ENCODE peak calls at places on chromosomes 13 and 19, in four cellular contexts. One of them, this sample, is unnamed.

GRCh38 chr13:97976551-97977375 is 23.3 kb downstream of the IPO5 start:
- DNase-seq in progenitor cell of endocrine pancreas: peak; percentile 18
- DNase-seq in CD4-positive, alpha-beta T cell: no peak
- DNase-seq in glutamatergic neuron: peak; percentile 56
- DNase-seq in this sample: peak; percentile 54

GRCh38 chr19:1069009-1069779 is 2.2 kb downstream of the ARHGAP45 start:
- DNase-seq in progenitor cell of endocrine pancreas: no peak
- DNase-seq in CD4-positive, alpha-beta T cell: no peak
- DNase-seq in glutamatergic neuron: no peak
- DNase-seq in this sample: peak; percentile 56

GRCh38 chr19:46353730-46354528 is 7.0 kb downstream of the PPP5C start:
- DNase-seq in progenitor cell of endocrine pancreas: no peak
- DNase-seq in CD4-positive, alpha-beta T cell: no peak
- DNase-seq in glutamatergic neuron: no peak
- DNase-seq in this sample: no peak

GRCh38 chr19:19460761-19461265 is 54.5 kb downstream of the TSSK6 start:
- DNase-seq in progenitor cell of endocrine pancreas: no peak
- DNase-seq in CD4-positive, alpha-beta T cell: peak; percentile 37
- DNase-seq in glutamatergic neuron: peak; percentile 47
- DNase-seq in this sample: peak; percentile 61

GRCh38 chr13:99687728-99688397 is 186.6 kb downstream of the TM9SF2 start:
- DNase-seq in progenitor cell of endocrine pancreas: no peak
- DNase-seq in CD4-positive, alpha-beta T cell: no peak
- DNase-seq in glutamatergic neuron: no peak
- DNase-seq in this sample: no peak

GRCh38 chr19:34711890-34712289 is 22.2 kb upstream of the ZNF181 start:
- DNase-seq in progenitor cell of endocrine pancreas: no peak
- DNase-seq in CD4-positive, alpha-beta T cell: no peak
- DNase-seq in glutamatergic neuron: no peak
- DNase-seq in this sample: no peak

GRCh38 chr19:48638831-48639381 is 1.7 kb upstream of the DBP start:
- DNase-seq in progenitor cell of endocrine pancreas: no peak
- DNase-seq in CD4-positive, alpha-beta T cell: no peak
- DNase-seq in glutamatergic neuron: no peak
- DNase-seq in this sample: no peak

GRCh38 chr13:113838711-113839201 is 25.1 kb downstream of the GAS6 start:
- DNase-seq in progenitor cell of endocrine pancreas: no peak
- DNase-seq in CD4-positive, alpha-beta T cell: no peak
- DNase-seq in glutamatergic neuron: peak; percentile 22
- DNase-seq in this sample: no peak

GRCh38 chr19:40263440-40264313 is 21.5 kb downstream of the AKT2 start:
- DNase-seq in progenitor cell of endocrine pancreas: no peak
- DNase-seq in CD4-positive, alpha-beta T cell: no peak
- DNase-seq in glutamatergic neuron: no peak
- DNase-seq in this sample: no peak

GRCh38 chr19:32287811-32288227 is 57.6 kb upstream of the ZNF507 start:
- DNase-seq in progenitor cell of endocrine pancreas: peak; percentile 26
- DNase-seq in CD4-positive, alpha-beta T cell: no peak
- DNase-seq in glutamatergic neuron: peak; percentile 72
- DNase-seq in this sample: no peak

GRCh38 chr13:26041476-26041875 is 10.3 kb downstream of the SHISA2 start:
- DNase-seq in progenitor cell of endocrine pancreas: no peak
- DNase-seq in CD4-positive, alpha-beta T cell: no peak
- DNase-seq in glutamatergic neuron: no peak
- DNase-seq in this sample: no peak

GRCh38 chr13:41054919-41055619 is 6.2 kb upstream of the WBP4 start:
- DNase-seq in progenitor cell of endocrine pancreas: no peak
- DNase-seq in CD4-positive, alpha-beta T cell: no peak
- DNase-seq in glutamatergic neuron: no peak
- DNase-seq in this sample: no peak

GRCh38 chr19:1568320-1569019 is at the start of gene MEX3D:
- DNase-seq in progenitor cell of endocrine pancreas: peak; percentile 73
- DNase-seq in CD4-positive, alpha-beta T cell: peak; percentile 76
- DNase-seq in glutamatergic neuron: peak; percentile 85
- DNase-seq in this sample: peak; percentile 99

GRCh38 chr13:78601124-78601885 is 2.0 kb downstream of the POU4F1 start:
- DNase-seq in progenitor cell of endocrine pancreas: no peak
- DNase-seq in CD4-positive, alpha-beta T cell: no peak
- DNase-seq in glutamatergic neuron: peak; percentile 62
- DNase-seq in this sample: no peak

GRCh38 chr19:56690668-56691067 is 19.1 kb upstream of the ZNF835 start:
- DNase-seq in progenitor cell of endocrine pancreas: no peak
- DNase-seq in CD4-positive, alpha-beta T cell: no peak
- DNase-seq in glutamatergic neuron: no peak
- DNase-seq in this sample: no peak

GRCh38 chr19:36719687-36720556 is 32.5 kb downstream of the ZNF567 start:
- DNase-seq in progenitor cell of endocrine pancreas: no peak
- DNase-seq in CD4-positive, alpha-beta T cell: no peak
- DNase-seq in glutamatergic neuron: no peak
- DNase-seq in this sample: no peak

GRCh38 chr13:66483712-66484111 is 746.4 kb downstream of the PCDH9 start:
- DNase-seq in progenitor cell of endocrine pancreas: no peak
- DNase-seq in CD4-positive, alpha-beta T cell: no peak
- DNase-seq in glutamatergic neuron: no peak
- DNase-seq in this sample: no peak

GRCh38 chr19:18762125-18763023 is 28.7 kb downstream of the COMP start:
- DNase-seq in progenitor cell of endocrine pancreas: no peak
- DNase-seq in CD4-positive, alpha-beta T cell: no peak
- DNase-seq in glutamatergic neuron: peak; percentile 15
- DNase-seq in this sample: no peak

GRCh38 chr13:92967923-92968322 is 258.7 kb upstream of the GPC6 start:
- DNase-seq in progenitor cell of endocrine pancreas: no peak
- DNase-seq in CD4-positive, alpha-beta T cell: no peak
- DNase-seq in glutamatergic neuron: no peak
- DNase-seq in this sample: no peak
- TF ChIP-seq CTCF in progenitor cell of endocrine pancreas: no peak
- TF ChIP-seq CTCF in CD4-positive, alpha-beta T cell: no peak
- TF ChIP-seq CTCF in glutamatergic neuron: no peak
- TF ChIP-seq CTCF in this sample: no peak

DNA sequence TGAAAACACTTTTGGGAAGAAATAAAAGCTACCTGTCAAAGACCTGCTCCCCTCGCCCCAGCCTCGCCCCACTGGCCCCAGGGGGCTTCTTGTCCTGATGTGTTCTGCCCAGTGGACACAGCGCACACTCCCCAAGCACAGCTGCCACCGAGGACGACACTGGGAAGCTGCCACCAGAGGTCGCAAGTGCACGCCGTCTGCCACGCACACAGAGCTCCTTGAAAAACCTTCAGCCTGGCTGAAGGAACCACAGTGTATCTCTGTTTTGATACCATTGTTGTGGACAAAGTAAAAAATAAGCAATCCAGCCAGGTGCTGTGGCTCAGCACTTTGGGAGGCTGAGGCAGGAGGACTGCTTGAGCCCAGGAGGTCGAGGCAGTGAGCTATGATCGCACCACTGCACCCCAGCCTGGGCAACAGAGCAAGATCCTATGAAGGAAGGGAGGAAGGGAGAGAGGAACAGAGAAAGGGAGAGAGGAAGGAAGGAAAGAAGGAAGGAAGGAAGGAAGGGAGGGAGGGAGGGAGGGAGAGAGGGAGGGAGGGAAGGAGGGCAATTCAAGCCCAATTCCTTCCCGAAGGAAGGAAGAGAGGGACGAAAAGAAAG is 57.3 kb downstream of the CEBPG start:
- DNase-seq in progenitor cell of endocrine pancreas: peak; percentile 69
- DNase-seq in CD4-positive, alpha-beta T cell: peak; percentile 53
- DNase-seq in glutamatergic neuron: peak; percentile 92
- DNase-seq in this sample: peak; percentile 75
- TF ChIP-seq CTCF in progenitor cell of endocrine pancreas: peak; percentile 90
- TF ChIP-seq CTCF in CD4-positive, alpha-beta T cell: peak; percentile 70
- TF ChIP-seq CTCF in glutamatergic neuron: peak; percentile 86
- TF ChIP-seq CTCF in this sample: peak; percentile 93

DNA sequence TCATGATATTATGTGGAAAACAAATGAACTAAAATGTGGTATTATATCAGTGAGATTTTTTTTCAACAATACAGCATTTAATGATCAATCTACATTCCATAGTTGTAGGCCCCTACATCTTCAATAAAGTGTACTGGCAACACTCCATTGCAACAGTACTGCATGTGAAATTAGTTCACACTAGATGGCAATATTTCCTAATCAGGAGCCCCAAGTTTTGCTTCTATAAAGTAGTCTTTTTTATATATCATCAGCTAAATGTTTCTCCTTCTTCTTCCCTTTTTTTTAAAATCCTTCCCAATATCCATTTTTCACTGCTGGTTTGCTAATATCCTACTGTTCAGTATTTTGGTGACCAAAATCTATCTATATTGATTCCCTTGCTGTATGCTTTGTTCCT is 528.3 kb upstream of the ATXN8OS start:
- DNase-seq in progenitor cell of endocrine pancreas: no peak
- DNase-seq in CD4-positive, alpha-beta T cell: no peak
- DNase-seq in glutamatergic neuron: no peak
- DNase-seq in this sample: no peak
- TF ChIP-seq CTCF in progenitor cell of endocrine pancreas: peak; percentile 25
- TF ChIP-seq CTCF in CD4-positive, alpha-beta T cell: no peak
- TF ChIP-seq CTCF in glutamatergic neuron: no peak
- TF ChIP-seq CTCF in this sample: peak; percentile 44

DNA sequence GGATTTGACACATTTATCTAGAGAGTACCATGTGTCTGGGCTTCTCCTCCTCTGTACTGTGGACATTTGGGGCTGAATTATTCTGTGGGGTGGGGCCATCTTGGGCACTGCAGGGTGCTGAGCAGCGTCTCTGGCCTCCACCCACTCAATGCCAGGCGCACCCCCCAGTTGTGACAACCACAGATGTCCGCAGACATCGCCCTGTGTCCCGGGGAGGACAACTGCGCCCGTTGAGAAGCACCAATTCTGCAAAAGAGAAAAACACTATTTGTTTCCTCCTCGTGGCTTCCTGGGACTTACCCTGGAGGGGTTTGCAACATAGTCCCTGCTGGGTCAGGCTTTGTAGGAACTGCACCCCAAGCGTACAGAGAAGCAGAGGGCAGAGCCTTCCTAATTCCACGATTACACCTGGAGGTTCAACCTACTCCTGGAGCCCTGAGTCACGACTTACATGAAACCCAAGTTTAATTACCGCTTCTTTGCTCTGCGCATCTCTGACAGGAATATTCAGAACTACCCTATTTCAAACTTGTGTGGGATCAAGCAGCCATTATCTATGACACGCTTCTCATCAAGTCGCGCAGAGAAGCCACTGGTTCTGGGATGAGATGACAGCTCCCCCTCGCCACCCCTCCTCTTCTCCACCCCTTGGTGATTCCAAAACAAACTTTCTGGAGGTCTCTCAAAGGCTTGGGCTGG is 11.1 kb upstream of the SLC39A3 start:
- DNase-seq in progenitor cell of endocrine pancreas: no peak
- DNase-seq in CD4-positive, alpha-beta T cell: no peak
- DNase-seq in glutamatergic neuron: no peak
- DNase-seq in this sample: no peak
- TF ChIP-seq CTCF in progenitor cell of endocrine pancreas: no peak
- TF ChIP-seq CTCF in CD4-positive, alpha-beta T cell: no peak
- TF ChIP-seq CTCF in glutamatergic neuron: no peak
- TF ChIP-seq CTCF in this sample: no peak

DNA sequence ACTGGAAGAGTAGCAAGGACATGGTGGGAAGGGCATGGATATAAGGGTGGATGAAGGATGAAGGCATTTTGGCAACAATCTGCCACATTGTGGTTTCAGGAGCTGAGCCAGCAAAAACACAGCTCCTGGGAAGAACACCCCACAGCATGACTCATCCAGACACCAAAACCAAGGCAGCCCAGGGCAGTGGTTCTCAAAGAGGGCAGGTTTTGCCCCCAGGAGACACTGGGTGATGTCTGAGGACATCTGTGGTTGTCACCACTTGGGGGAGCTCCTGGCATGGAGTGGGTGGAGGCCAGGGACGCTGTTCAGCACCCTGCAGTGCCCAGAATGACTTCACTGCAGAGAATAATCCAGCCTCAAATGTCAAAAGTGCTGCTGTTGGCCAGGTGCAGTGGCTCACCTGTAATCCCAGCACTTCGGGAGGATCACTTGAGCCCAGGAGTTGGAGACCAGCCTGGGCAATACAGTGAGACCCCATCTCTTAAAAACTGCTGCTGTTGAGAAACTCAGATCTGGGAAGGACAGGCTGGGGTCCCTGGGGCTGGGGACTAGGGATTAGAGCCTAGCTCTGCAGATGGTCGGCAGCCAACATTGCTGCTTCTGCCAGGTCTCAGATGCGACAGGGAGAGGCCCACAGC is 16.1 kb downstream of the ZFR2 start:
- DNase-seq in progenitor cell of endocrine pancreas: no peak
- DNase-seq in CD4-positive, alpha-beta T cell: peak; percentile 11
- DNase-seq in glutamatergic neuron: no peak
- DNase-seq in this sample: no peak
- TF ChIP-seq CTCF in progenitor cell of endocrine pancreas: no peak
- TF ChIP-seq CTCF in CD4-positive, alpha-beta T cell: no peak
- TF ChIP-seq CTCF in glutamatergic neuron: no peak
- TF ChIP-seq CTCF in this sample: peak; percentile 13

This sample was measured in GM10248.